ENCODE peak calls at places on chromosomes 11 and 22, in nine cellular contexts. U is keratinocyte; S is right lobe of liver; R is neuronal stem cell; X is esophagus squamous epithelium; L is thyroid gland; C is breast epithelium; G is CD8-positive, alpha-beta T cell; B is heart left ventricle. A is an unnamed sample.
A peak's percentile ranks its signal among the peaks of the same experiment; 100 is the strongest.

GRCh38 chr11:74749127-74749964 is 697 bp downstream of the RNF169 start:
- DNase-seq in B (peak; percentile 58), S (peak; percentile 73), R (no peak), G (peak; percentile 21), L (peak; percentile 52), C (peak; percentile 32), X (no peak), U (no peak), A (peak; percentile 79)

GRCh38 chr11:113722221-113722620 is 16.1 kb upstream of the TMPRSS5 start:
- DNase-seq in B (no peak), X (no peak), G (no peak), R (no peak), U (no peak), C (no peak), S (no peak), L (no peak), A (no peak)

GRCh38 chr11:120632579-120632978 is 121.0 kb downstream of the GRIK4 start:
- DNase-seq in U (no peak), L (no peak), G (no peak), S (no peak), R (no peak), B (no peak), C (no peak), X (no peak), A (peak; percentile 1)

GRCh38 chr11:35598254-35599125 is 19.8 kb upstream of the FJX1 start:
- DNase-seq in B (no peak), R (no peak), X (no peak), G (no peak), C (no peak), S (no peak), L (no peak), U (no peak), A (no peak)

GRCh38 chr22:17570851-17571631 is 7.7 kb downstream of the SLC25A18 start:
- DNase-seq in X (no peak), S (peak; percentile 89), C (peak; percentile 72), U (no peak), G (no peak), L (peak; percentile 51), R (no peak), B (peak; percentile 96), A (peak; percentile 71)

GRCh38 chr11:26949846-26950245 is 44.1 kb upstream of the FIBIN start:
- DNase-seq in X (no peak), S (no peak), C (no peak), G (no peak), U (no peak), R (no peak), L (no peak), B (no peak), A (no peak)

GRCh38 chr22:48102581-48102980 is 1340.1 kb downstream of the TBC1D22A start:
- DNase-seq in R (no peak), C (no peak), L (no peak), X (no peak), U (no peak), B (no peak), S (no peak), G (no peak), A (no peak)

GRCh38 chr11:134480129-134480652 is 68.1 kb upstream of the B3GAT1 start:
- DNase-seq in B (no peak), L (no peak), G (no peak), C (no peak), X (no peak), U (no peak), S (no peak), R (no peak), A (no peak)

GRCh38 chr11:21969841-21970240 is 223.0 kb upstream of the ANO5 start:
- DNase-seq in S (no peak), U (no peak), B (no peak), X (no peak), G (no peak), C (no peak), R (no peak), L (no peak), A (no peak)

GRCh38 chr11:11750479-11750878 is 91.3 kb upstream of the USP47 start:
- DNase-seq in U (no peak), G (no peak), C (no peak), R (no peak), S (no peak), L (no peak), X (no peak), B (no peak), A (no peak)

GRCh38 chr11:64763804-64764611 is 4.2 kb upstream of the PYGM start:
- DNase-seq in X (no peak), G (peak; percentile 64), L (no peak), B (peak; percentile 33), C (no peak), R (no peak), U (no peak), S (no peak), A (no peak)

GRCh38 chr11:84922836-84923235 is 704.3 kb downstream of the DLG2 start:
- DNase-seq in U (no peak), B (no peak), R (no peak), C (no peak), G (no peak), L (peak; percentile 8), S (no peak), X (no peak), A (no peak)

GRCh38 chr22:37137903-37138665 is 11.6 kb downstream of the IL2RB start:
- DNase-seq in U (no peak), G (no peak), B (no peak), L (no peak), C (no peak), R (no peak), X (no peak), S (no peak), A (no peak)

GRCh38 chr11:19389787-19390303 is 149.1 kb upstream of the E2F8 start:
- DNase-seq in R (no peak), L (peak; percentile 68), C (no peak), B (no peak), G (no peak), X (no peak), U (no peak), S (peak; percentile 82), A (no peak)

GRCh38 chr11:73152086-73152853 is 10.2 kb upstream of the FCHSD2 start:
- DNase-seq in G (no peak), R (no peak), L (peak; percentile 67), X (no peak), C (no peak), B (no peak), S (peak; percentile 15), U (no peak), A (no peak)

GRCh38 chr11:73151371-73151870 is 9.3 kb upstream of the FCHSD2 start:
- DNase-seq in C (no peak), B (no peak), L (no peak), U (no peak), X (no peak), R (no peak), G (no peak), S (peak; percentile 23), A (no peak)

GRCh38 chr11:73145986-73146575 is 4.0 kb upstream of the FCHSD2 start:
- DNase-seq in B (no peak), X (no peak), R (no peak), U (no peak), C (no peak), L (no peak), S (no peak), G (no peak), A (no peak)

GRCh38 chr11:73149105-73149504 is 7.0 kb upstream of the FCHSD2 start:
- DNase-seq in U (no peak), G (no peak), X (no peak), S (no peak), C (no peak), R (no peak), B (peak; percentile 53), L (no peak), A (no peak)

GRCh38 chr11:73147771-73148681 is 5.9 kb upstream of the FCHSD2 start:
- DNase-seq in U (no peak), X (no peak), B (peak; percentile 92), G (no peak), C (no peak), S (peak; percentile 89), R (no peak), L (peak; percentile 76), A (no peak)
- H3K4me1 ChIP-seq in U (peaks cover 8% of the 10 kb centered on the region), X (peaks cover 19% of the 10 kb centered on the region), B (no peaks in the 10 kb centered on the region), G (peaks cover 20% of the 10 kb centered on the region), C (no peaks in the 10 kb centered on the region), S (peaks cover 2% of the 10 kb centered on the region), R (peaks cover 6% of the 10 kb centered on the region), L (peaks cover 55% of the 10 kb centered on the region), A (peaks cover 27% of the 10 kb centered on the region)

GRCh38 chr11:125166347-125166841 is 1.8 kb downstream of the PKNOX2 start:
- DNase-seq in L (peak; percentile 64), C (no peak), S (no peak), B (no peak), X (no peak), U (no peak), G (no peak), R (peak; percentile 24), A (no peak)
- H3K4me1 ChIP-seq in L (peaks cover 55% of the 10 kb centered on the region), C (no peaks in the 10 kb centered on the region), S (no peaks in the 10 kb centered on the region), B (peaks cover 3% of the 10 kb centered on the region), X (peaks cover 38% of the 10 kb centered on the region), U (peaks cover 3% of the 10 kb centered on the region), G (peaks cover 18% of the 10 kb centered on the region), R (peaks cover 45% of the 10 kb centered on the region), A (peaks cover 26% of the 10 kb centered on the region)

GRCh38 chr11:107592813-107593212 is 1.9 kb downstream of the ELMOD1 start:
- DNase-seq in L (no peak), B (no peak), C (no peak), G (no peak), X (no peak), U (no peak), R (no peak), S (no peak), A (no peak)

GRCh38 chr11:107591098-107591445 is at the start of gene ELMOD1:
- DNase-seq in C (no peak), X (no peak), B (peak; percentile 53), G (no peak), R (peak; percentile 61), S (peak; percentile 86), U (no peak), L (peak; percentile 60), A (peak; percentile 62)

GRCh38 chr11:107591446-107592236 is 694 bp downstream of the ELMOD1 start:
- DNase-seq in L (peak; percentile 9), S (no peak), C (no peak), G (no peak), B (no peak), R (peak; percentile 29), U (no peak), X (no peak), A (no peak)

GRCh38 chr11:107590460-107591097 is 368 bp upstream of the ELMOD1 start:
- DNase-seq in G (no peak), X (no peak), U (no peak), B (no peak), S (no peak), C (no peak), L (peak; percentile 3), R (no peak), A (no peak)

GRCh38 chr11:107592256-107592655 is 1.3 kb downstream of the ELMOD1 start:
- DNase-seq in G (no peak), R (no peak), X (no peak), B (no peak), S (no peak), C (no peak), U (no peak), L (no peak), A (no peak)
- H3K4me1 ChIP-seq in G (peaks cover 24% of the 10 kb centered on the region), R (peaks cover 8% of the 10 kb centered on the region), X (peaks cover 17% of the 10 kb centered on the region), B (no peaks in the 10 kb centered on the region), S (no peaks in the 10 kb centered on the region), C (no peaks in the 10 kb centered on the region), U (peaks cover 8% of the 10 kb centered on the region), L (peaks cover 8% of the 10 kb centered on the region), A (peaks cover 22% of the 10 kb centered on the region)

DNA sequence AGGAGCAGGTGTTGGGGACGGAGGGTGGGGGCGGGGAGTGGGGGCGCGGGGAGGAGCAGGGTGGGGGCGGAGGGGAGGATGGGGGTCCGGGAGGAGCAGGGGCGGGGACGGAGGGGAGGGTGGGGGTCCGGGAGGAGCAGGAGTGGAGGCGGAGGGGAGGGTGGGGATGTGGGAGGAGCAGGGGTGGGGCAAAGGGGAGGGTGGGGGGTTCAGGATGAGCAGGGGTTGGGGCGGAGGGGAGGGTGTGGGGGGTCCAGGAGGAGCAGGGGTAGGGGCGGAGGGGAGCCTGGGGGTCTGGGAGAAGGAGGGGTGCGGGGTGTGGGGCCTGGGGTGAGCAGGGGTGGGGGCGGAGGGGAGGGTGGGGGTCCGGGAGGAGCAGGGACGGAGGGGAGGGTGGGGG is 17.1 kb downstream of the CRELD2 start:
- DNase-seq in L (no peak), B (no peak), C (no peak), U (no peak), R (no peak), S (no peak), X (no peak), G (no peak), A (no peak)
- H3K4me1 ChIP-seq in L (peaks cover 77% of the 10 kb centered on the region), B (peaks cover 19% of the 10 kb centered on the region), C (peaks cover 17% of the 10 kb centered on the region), U (peaks cover 20% of the 10 kb centered on the region), R (peaks cover 5% of the 10 kb centered on the region), S (no peaks in the 10 kb centered on the region), X (peaks cover 59% of the 10 kb centered on the region), G (peaks cover 33% of the 10 kb centered on the region), A (peaks cover 74% of the 10 kb centered on the region)

A was measured in lower lobe of right lung.